ENCODE peak calls at places on chromosomes 2 and 18, in five cellular contexts. One of them, this sample, is unnamed.

GRCh38 chr2:70553584-70554337 is at the start of gene TGFA:
- DNase-seq in Calu3: peak
- DNase-seq in MCF 10A: peak
- DNase-seq in BE2C: peak
- DNase-seq in A549: peak
- DNase-seq in this sample: peak

GRCh38 chr2:241896746-241897201 is 27.2 kb downstream of the RTP5 start:
- DNase-seq in Calu3: no peak
- DNase-seq in A549: no peak
- DNase-seq in MCF 10A: no peak
- DNase-seq in BE2C: no peak
- DNase-seq in this sample: no peak

GRCh38 chr2:23492941-23493340 is 108.0 kb downstream of the KLHL29 start:
- DNase-seq in BE2C: peak
- DNase-seq in MCF 10A: peak
- DNase-seq in Calu3: no peak
- DNase-seq in A549: no peak
- DNase-seq in this sample: no peak

GRCh38 chr2:77016964-77017363 is 505.2 kb downstream of the LRRTM4 start:
- DNase-seq in MCF 10A: no peak
- DNase-seq in BE2C: no peak
- DNase-seq in Calu3: no peak
- DNase-seq in A549: no peak
- DNase-seq in this sample: no peak

GRCh38 chr18:46953195-46953594 is 35.8 kb downstream of the KATNAL2 start:
- DNase-seq in MCF 10A: peak
- DNase-seq in A549: no peak
- DNase-seq in Calu3: no peak
- DNase-seq in BE2C: no peak
- DNase-seq in this sample: no peak

GRCh38 chr2:118847447-118848172 is at the start of gene EN1:
- DNase-seq in Calu3: peak
- DNase-seq in A549: peak
- DNase-seq in BE2C: no peak
- DNase-seq in MCF 10A: no peak
- DNase-seq in this sample: peak

GRCh38 chr2:181673178-181673577 is 7.1 kb downstream of the NEUROD1 start:
- DNase-seq in A549: no peak
- DNase-seq in MCF 10A: peak
- DNase-seq in Calu3: no peak
- DNase-seq in BE2C: no peak
- DNase-seq in this sample: no peak

GRCh38 chr18:56191334-56191733 is 447.1 kb downstream of the TXNL1 start:
- DNase-seq in Calu3: no peak
- DNase-seq in BE2C: no peak
- DNase-seq in A549: no peak
- DNase-seq in MCF 10A: no peak
- DNase-seq in this sample: no peak

DNA sequence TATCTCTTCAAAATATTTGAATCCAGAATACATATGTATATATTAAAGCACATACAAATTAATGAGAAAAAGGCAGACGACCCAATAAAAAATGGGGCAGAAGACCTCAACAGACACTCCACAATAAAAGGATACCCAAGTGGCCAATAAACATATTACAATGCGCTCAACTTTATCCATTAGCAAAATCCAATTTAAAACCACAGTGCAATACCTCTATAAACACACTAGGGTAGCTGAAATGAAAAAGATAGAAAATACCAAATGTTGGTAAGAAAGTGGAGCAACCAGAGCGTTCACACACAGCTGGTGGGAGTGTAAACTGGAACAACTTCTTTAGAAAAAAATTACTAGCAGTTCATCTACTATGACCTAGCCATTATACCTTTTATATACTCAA is 75.3 kb downstream of the CCDC148 start:
- DNase-seq in MCF 10A: no peak
- DNase-seq in BE2C: no peak
- DNase-seq in Calu3: no peak
- DNase-seq in A549: no peak
- DNase-seq in this sample: no peak
- TF ChIP-seq CTCF in MCF 10A: no peak
- TF ChIP-seq CTCF in BE2C: no peak
- TF ChIP-seq CTCF in Calu3: no peak
- TF ChIP-seq CTCF in A549: no peak
- TF ChIP-seq CTCF in this sample: no peak

GRCh38 chr2:239962890-239963591 is 62.1 kb downstream of the NDUFA10 start:
- DNase-seq in MCF 10A: no peak
- DNase-seq in A549: no peak
- DNase-seq in BE2C: no peak
- DNase-seq in Calu3: no peak
- DNase-seq in this sample: no peak

GRCh38 chr2:239963646-239964205 is 61.4 kb downstream of the NDUFA10 start:
- DNase-seq in BE2C: no peak
- DNase-seq in Calu3: no peak
- DNase-seq in MCF 10A: no peak
- DNase-seq in A549: no peak
- DNase-seq in this sample: no peak

GRCh38 chr2:239966029-239966847 is 58.9 kb downstream of the NDUFA10 start:
- DNase-seq in BE2C: no peak
- DNase-seq in A549: no peak
- DNase-seq in Calu3: no peak
- DNase-seq in MCF 10A: no peak
- DNase-seq in this sample: no peak

GRCh38 chr2:239965318-239965717 is 59.8 kb downstream of the NDUFA10 start:
- DNase-seq in MCF 10A: no peak
- DNase-seq in Calu3: no peak
- DNase-seq in BE2C: no peak
- DNase-seq in A549: no peak
- DNase-seq in this sample: no peak

DNA sequence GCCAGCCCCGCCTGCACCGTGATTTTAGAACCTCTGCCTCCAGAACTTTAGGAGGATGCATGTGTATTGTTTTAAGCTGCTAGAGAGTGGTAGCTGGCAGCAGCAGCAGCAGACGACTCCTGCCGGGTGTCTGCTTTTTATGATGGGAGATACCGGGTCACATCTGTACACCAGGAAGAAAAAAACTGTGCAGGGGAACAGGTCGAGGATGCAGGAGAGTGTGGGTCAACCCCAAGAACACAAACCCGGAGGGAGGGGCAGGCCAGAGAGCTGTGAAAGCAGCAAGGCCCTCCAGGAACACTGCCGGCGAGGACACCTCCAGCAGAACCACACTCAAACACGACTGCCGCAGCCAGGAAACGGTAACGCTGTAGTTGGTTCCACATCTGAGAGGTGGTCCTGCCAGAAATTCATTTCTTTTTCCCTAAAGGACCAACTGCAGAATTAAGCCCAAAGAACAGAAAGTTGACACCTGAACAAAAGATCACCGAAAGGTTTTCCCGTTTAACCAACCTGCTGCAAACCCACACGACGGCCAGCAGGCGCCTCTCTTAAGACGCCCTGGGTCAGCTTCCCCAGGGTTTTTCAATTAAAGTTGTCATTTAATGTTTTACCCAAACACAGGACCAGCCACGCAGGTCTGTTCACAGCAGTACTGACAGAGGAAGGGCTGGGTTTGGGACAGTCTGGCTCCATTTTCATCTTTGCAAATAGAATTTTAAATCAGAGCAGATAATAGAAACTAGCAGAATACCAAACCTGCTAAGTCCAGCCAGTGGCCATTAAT is 60.5 kb downstream of the NDUFA10 start:
- DNase-seq in A549: no peak
- DNase-seq in Calu3: no peak
- DNase-seq in MCF 10A: no peak
- DNase-seq in BE2C: no peak
- DNase-seq in this sample: no peak
- TF ChIP-seq CTCF in A549: no peak
- TF ChIP-seq CTCF in Calu3: no peak
- TF ChIP-seq CTCF in MCF 10A: no peak
- TF ChIP-seq CTCF in BE2C: no peak
- TF ChIP-seq CTCF in this sample: no peak

GRCh38 chr2:139031722-139032121 is 251.5 kb upstream of the NXPH2 start:
- DNase-seq in A549: peak
- DNase-seq in MCF 10A: peak
- DNase-seq in BE2C: peak
- DNase-seq in Calu3: peak
- DNase-seq in this sample: no peak
- TF ChIP-seq CTCF in A549: no peak
- TF ChIP-seq CTCF in MCF 10A: no peak
- TF ChIP-seq CTCF in BE2C: peak
- TF ChIP-seq CTCF in Calu3: no peak
- TF ChIP-seq CTCF in this sample: no peak

GRCh38 chr18:10088734-10089133 is 174.9 kb downstream of the VAPA start:
- DNase-seq in BE2C: no peak
- DNase-seq in A549: no peak
- DNase-seq in MCF 10A: no peak
- DNase-seq in Calu3: no peak
- DNase-seq in this sample: no peak

GRCh38 chr18:10089881-10090280 is 176.1 kb downstream of the VAPA start:
- DNase-seq in BE2C: no peak
- DNase-seq in A549: no peak
- DNase-seq in MCF 10A: no peak
- DNase-seq in Calu3: no peak
- DNase-seq in this sample: no peak

GRCh38 chr18:10086458-10086857 is 172.6 kb downstream of the VAPA start:
- DNase-seq in A549: no peak
- DNase-seq in MCF 10A: peak
- DNase-seq in Calu3: peak
- DNase-seq in BE2C: no peak
- DNase-seq in this sample: no peak

GRCh38 chr18:10085405-10085804 is 171.6 kb downstream of the VAPA start:
- DNase-seq in Calu3: no peak
- DNase-seq in BE2C: no peak
- DNase-seq in MCF 10A: no peak
- DNase-seq in A549: no peak
- DNase-seq in this sample: no peak

DNA sequence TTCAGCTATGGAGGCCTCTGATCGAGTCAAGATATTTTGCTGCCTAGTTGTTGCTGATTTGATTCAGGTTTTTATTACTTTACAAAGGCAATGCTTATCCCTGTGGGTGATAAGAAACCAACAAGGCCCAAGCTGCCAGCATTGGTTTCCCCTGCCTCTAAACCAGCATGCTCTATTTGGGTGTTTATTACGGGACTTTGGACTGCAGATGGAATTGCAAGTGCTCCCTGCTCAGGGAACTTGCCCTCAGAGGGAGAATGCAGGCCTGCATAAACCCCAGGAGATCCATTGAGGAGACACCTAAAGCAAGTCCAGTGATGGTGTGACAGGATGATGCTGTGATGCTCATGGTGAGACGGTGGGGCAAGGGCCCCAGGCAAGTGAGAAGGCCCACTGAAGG is 172.1 kb downstream of the VAPA start:
- DNase-seq in Calu3: no peak
- DNase-seq in MCF 10A: no peak
- DNase-seq in BE2C: no peak
- DNase-seq in A549: no peak
- DNase-seq in this sample: no peak
- TF ChIP-seq CTCF in Calu3: no peak
- TF ChIP-seq CTCF in MCF 10A: no peak
- TF ChIP-seq CTCF in BE2C: no peak
- TF ChIP-seq CTCF in A549: no peak
- TF ChIP-seq CTCF in this sample: no peak

DNA sequence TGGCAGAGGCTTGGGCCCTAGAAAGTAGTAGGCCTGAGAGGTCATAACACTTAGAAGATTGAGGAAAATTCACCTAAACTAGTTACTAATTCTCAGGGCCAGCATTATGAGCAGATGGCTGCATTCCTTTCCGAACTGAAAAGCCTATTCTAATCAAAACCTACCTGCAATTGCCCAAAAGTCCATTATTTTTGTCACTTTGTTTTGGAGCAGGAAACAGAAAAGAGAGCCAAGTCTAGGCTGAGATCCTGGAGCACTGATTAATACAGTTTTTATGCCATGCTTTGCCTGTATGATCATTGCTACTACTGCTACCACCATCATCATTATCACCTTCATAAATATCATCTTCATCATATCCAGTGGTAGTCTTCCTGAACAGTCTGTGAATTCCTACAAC is 14.7 kb downstream of the VSNL1 start:
- DNase-seq in MCF 10A: no peak
- DNase-seq in A549: no peak
- DNase-seq in BE2C: no peak
- DNase-seq in Calu3: no peak
- DNase-seq in this sample: no peak
- TF ChIP-seq CTCF in MCF 10A: no peak
- TF ChIP-seq CTCF in A549: no peak
- TF ChIP-seq CTCF in BE2C: no peak
- TF ChIP-seq CTCF in Calu3: no peak
- TF ChIP-seq CTCF in this sample: no peak

DNA sequence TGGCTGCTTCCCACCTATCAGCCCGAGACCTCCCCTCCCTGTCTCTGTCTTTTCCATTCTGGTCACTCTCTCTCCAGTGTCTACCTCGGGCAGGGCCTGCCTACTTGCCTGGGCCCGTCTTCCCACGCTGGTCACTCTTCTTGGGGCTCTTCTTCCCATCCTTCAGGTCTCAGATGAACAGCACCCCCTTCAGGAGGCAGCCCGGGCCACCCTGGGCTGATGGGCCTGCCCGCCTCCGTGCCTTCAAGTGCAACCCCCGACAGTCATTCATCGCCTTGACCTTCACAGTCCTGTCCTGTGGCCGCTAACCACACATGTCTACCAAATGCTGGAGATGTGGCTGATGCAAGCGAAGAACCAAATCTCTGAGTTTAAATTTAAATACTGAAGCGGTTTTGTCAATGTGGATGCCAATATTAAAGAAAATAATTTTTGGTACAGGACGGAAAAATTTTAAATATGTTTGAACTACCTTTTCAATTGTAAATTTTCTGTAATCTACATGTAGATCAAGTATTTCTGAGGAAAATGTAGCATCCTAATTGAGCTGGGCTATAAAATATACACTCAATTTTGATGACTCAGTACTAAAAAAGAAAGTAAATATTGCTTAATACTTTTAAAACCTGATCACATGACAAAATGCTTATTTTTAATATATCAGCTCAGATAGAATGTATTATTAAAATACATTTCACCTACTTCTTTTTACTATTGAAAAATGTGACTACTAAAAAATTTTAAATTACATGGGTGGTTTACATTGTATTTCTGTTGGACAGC is 96.4 kb downstream of the LAMA1 start:
- DNase-seq in A549: no peak
- DNase-seq in Calu3: no peak
- DNase-seq in MCF 10A: no peak
- DNase-seq in BE2C: no peak
- DNase-seq in this sample: no peak
- TF ChIP-seq CTCF in A549: no peak
- TF ChIP-seq CTCF in Calu3: no peak
- TF ChIP-seq CTCF in MCF 10A: peak
- TF ChIP-seq CTCF in BE2C: no peak
- TF ChIP-seq CTCF in this sample: no peak

This sample was measured in nephron progenitor cell.